ENCODE peak calls at places on chromosomes 12 and 14, in eight cellular contexts. U is effector memory CD4-positive, alpha-beta T cell; O is SK-N-SH; H is M059J; Z is pulmonary artery endothelial cell; C is GM12865; S is GM04504; Q is amniotic epithelial cell. B is an unnamed sample.

GRCh38 chr12:21138016-21138415 is 7.0 kb downstream of the SLCO1B1 start:
- DNase-seq in C (no peak), Q (no peak), U (no peak), Z (no peak), H (no peak), S (no peak), O (no peak), B (no peak)

GRCh38 chr14:92578511-92578910 is 64.9 kb downstream of the RIN3 start:
- DNase-seq in C (no peak), Z (no peak), H (peak), O (no peak), S (peak), U (no peak), Q (no peak), B (peak)

GRCh38 chr12:127485528-127485927 is 781.4 kb upstream of the TMEM132C start:
- DNase-seq in Z (no peak), O (no peak), Q (no peak), H (peak), S (peak), C (peak), U (no peak), B (peak)

GRCh38 chr12:30985814-30986452 is 59.4 kb downstream of the TSPAN11 start:
- DNase-seq in O (peak), H (peak), S (no peak), Q (peak), Z (peak), C (peak), U (no peak), B (peak)

GRCh38 chr12:57095440-57095839 is 6.5 kb downstream of the NAB2 start:
- DNase-seq in C (no peak), O (peak), S (no peak), Z (no peak), Q (no peak), H (no peak), U (no peak), B (no peak)

GRCh38 chr14:102768223-102769048 is 8.8 kb upstream of the TRAF3 start:
- DNase-seq in O (no peak), C (peak), H (no peak), U (no peak), S (no peak), Q (no peak), Z (no peak), B (no peak)

GRCh38 chr14:102984336-102985102 is 62.1 kb downstream of the AMN start:
- DNase-seq in U (no peak), O (no peak), S (no peak), C (no peak), Q (no peak), Z (no peak), H (no peak), B (no peak)

GRCh38 chr12:91178139-91178561 is 4.5 kb downstream of the DCN start:
- DNase-seq in H (peak), O (no peak), Z (no peak), C (no peak), U (no peak), Q (peak), S (peak), B (peak)

GRCh38 chr12:54558311-54558710 is 8.9 kb downstream of the PDE1B start:
- DNase-seq in S (no peak), O (no peak), Z (no peak), C (no peak), H (no peak), U (no peak), Q (no peak), B (no peak)

GRCh38 chr14:104196461-104197180 is 58.2 kb downstream of the KIF26A start:
- DNase-seq in C (peak), Z (no peak), Q (no peak), S (no peak), U (no peak), O (no peak), H (no peak), B (no peak)

GRCh38 chr14:32667791-32668190 is 270.9 kb upstream of the NPAS3 start:
- DNase-seq in O (no peak), Q (no peak), S (no peak), C (no peak), U (no peak), H (no peak), Z (no peak), B (no peak)

GRCh38 chr12:93025145-93026103 is 96.3 kb upstream of the EEA1 start:
- DNase-seq in Z (peak), H (peak), O (peak), S (peak), C (peak), Q (peak), U (no peak), B (peak)

GRCh38 chr14:56217380-56218045 is 99.3 kb downstream of the PELI2 start:
- DNase-seq in S (no peak), Q (no peak), H (no peak), Z (no peak), O (no peak), U (no peak), C (no peak), B (peak)

GRCh38 chr12:77847060-77847541 is 16.4 kb downstream of the NAV3 start:
- DNase-seq in U (no peak), S (no peak), Q (peak), Z (no peak), C (peak), H (peak), O (no peak), B (peak)

GRCh38 chr12:110575326-110575725 is 7.8 kb downstream of the PPTC7 start:
- DNase-seq in Q (no peak), H (no peak), Z (no peak), U (no peak), S (no peak), C (peak), O (no peak), B (peak)

GRCh38 chr14:39230416-39230815 is 3.3 kb upstream of the MIA2 start:
- DNase-seq in Q (no peak), C (no peak), Z (no peak), O (no peak), H (peak), U (no peak), S (no peak), B (no peak)

GRCh38 chr14:52835122-52835903 is 43.9 kb upstream of the GNPNAT1 start:
- DNase-seq in S (no peak), O (peak), Z (no peak), C (no peak), U (no peak), Q (peak), H (peak), B (peak)

GRCh38 chr14:95294834-95295599 is 24.7 kb downstream of the CLMN start:
- DNase-seq in Q (no peak), Z (peak), O (no peak), C (no peak), U (no peak), S (no peak), H (peak), B (peak)

GRCh38 chr12:6925543-6926279 is 2.0 kb upstream of the ATN1 start:
- DNase-seq in U (no peak), C (no peak), Q (peak), S (peak), H (peak), Z (no peak), O (peak), B (peak)

GRCh38 chr14:88198441-88198840 is 124.6 kb downstream of the KCNK10 start:
- DNase-seq in S (no peak), H (no peak), C (no peak), O (no peak), Q (no peak), U (no peak), Z (no peak), B (no peak)

GRCh38 chr12:121918679-121919038 is 267 bp downstream of the CFAP251 start:
- DNase-seq in Q (no peak), U (no peak), S (no peak), O (no peak), C (no peak), Z (no peak), H (no peak), B (no peak)

GRCh38 chr14:52840916-52841315 is 49.5 kb upstream of the GNPNAT1 start:
- DNase-seq in S (peak), C (no peak), U (no peak), Q (peak), Z (no peak), H (peak), O (no peak), B (peak)

GRCh38 chr12:65740873-65741600 is 83.2 kb upstream of the HMGA2 start:
- DNase-seq in C (peak), Q (peak), O (peak), U (no peak), S (no peak), Z (peak), H (no peak), B (peak)

GRCh38 chr12:122422769-122423257 is 344 bp upstream of the CLIP1 start:
- DNase-seq in Z (no peak), S (no peak), C (peak), H (peak), Q (peak), O (no peak), U (no peak), B (peak)

GRCh38 chr12:23204933-23205778 is 580.2 kb downstream of the ETNK1 start:
- DNase-seq in Z (peak), U (no peak), O (peak), Q (peak), C (peak), S (peak), H (peak), B (peak)